ENCODE peak calls at places on chromosomes 7 and 10, in seven cellular contexts. One of them, this sample, is unnamed.

GRCh38 chr7:69776611-69777010 is 178.3 kb downstream of the AUTS2 start:
- DNase-seq in esophagus squamous epithelium: no peak
- DNase-seq in brain microvascular endothelial cell: no peak
- DNase-seq in neuronal stem cell: no peak
- DNase-seq in lower lobe of right lung: no peak
- DNase-seq in ovary: no peak
- DNase-seq in CD8-positive, alpha-beta memory T cell: no peak
- DNase-seq in this sample: no peak

GRCh38 chr7:75729851-75730274 is 8.9 kb downstream of the HIP1 start:
- DNase-seq in esophagus squamous epithelium: no peak
- DNase-seq in brain microvascular endothelial cell: no peak
- DNase-seq in neuronal stem cell: no peak
- DNase-seq in lower lobe of right lung: peak; percentile 39
- DNase-seq in ovary: no peak
- DNase-seq in CD8-positive, alpha-beta memory T cell: no peak
- DNase-seq in this sample: no peak

GRCh38 chr10:77180104-77180503 is 457.5 kb downstream of the KCNMA1 start:
- DNase-seq in esophagus squamous epithelium: no peak
- DNase-seq in brain microvascular endothelial cell: no peak
- DNase-seq in neuronal stem cell: no peak
- DNase-seq in lower lobe of right lung: no peak
- DNase-seq in ovary: no peak
- DNase-seq in CD8-positive, alpha-beta memory T cell: no peak
- DNase-seq in this sample: no peak

GRCh38 chr7:188727-189500 is 3.5 kb upstream of the FAM20C start:
- DNase-seq in esophagus squamous epithelium: no peak
- DNase-seq in brain microvascular endothelial cell: no peak
- DNase-seq in neuronal stem cell: no peak
- DNase-seq in lower lobe of right lung: no peak
- DNase-seq in ovary: no peak
- DNase-seq in CD8-positive, alpha-beta memory T cell: no peak
- DNase-seq in this sample: no peak

GRCh38 chr7:29369909-29370488 is 175.4 kb downstream of the CHN2 start:
- DNase-seq in esophagus squamous epithelium: no peak
- DNase-seq in brain microvascular endothelial cell: no peak
- DNase-seq in neuronal stem cell: no peak
- DNase-seq in lower lobe of right lung: no peak
- DNase-seq in ovary: no peak
- DNase-seq in CD8-positive, alpha-beta memory T cell: no peak
- DNase-seq in this sample: no peak

GRCh38 chr7:121032645-121033460 is 44.3 kb downstream of the CPED1 start:
- DNase-seq in esophagus squamous epithelium: no peak
- DNase-seq in brain microvascular endothelial cell: no peak
- DNase-seq in neuronal stem cell: no peak
- DNase-seq in lower lobe of right lung: no peak
- DNase-seq in ovary: no peak
- DNase-seq in CD8-positive, alpha-beta memory T cell: no peak
- DNase-seq in this sample: no peak

GRCh38 chr10:124366825-124367224 is 51.9 kb downstream of the OAT start:
- DNase-seq in esophagus squamous epithelium: no peak
- DNase-seq in brain microvascular endothelial cell: no peak
- DNase-seq in neuronal stem cell: no peak
- DNase-seq in lower lobe of right lung: no peak
- DNase-seq in ovary: no peak
- DNase-seq in CD8-positive, alpha-beta memory T cell: no peak
- DNase-seq in this sample: no peak

GRCh38 chr7:68321076-68321639 is 1277.1 kb upstream of the AUTS2 start:
- DNase-seq in esophagus squamous epithelium: no peak
- DNase-seq in brain microvascular endothelial cell: no peak
- DNase-seq in neuronal stem cell: no peak
- DNase-seq in lower lobe of right lung: no peak
- DNase-seq in ovary: peak; percentile 32
- DNase-seq in CD8-positive, alpha-beta memory T cell: no peak
- DNase-seq in this sample: peak; percentile 34

GRCh38 chr10:58264780-58265179 is 2.9 kb downstream of the IPMK start:
- DNase-seq in esophagus squamous epithelium: no peak
- DNase-seq in brain microvascular endothelial cell: no peak
- DNase-seq in neuronal stem cell: no peak
- DNase-seq in lower lobe of right lung: no peak
- DNase-seq in ovary: no peak
- DNase-seq in CD8-positive, alpha-beta memory T cell: peak; percentile 9
- DNase-seq in this sample: no peak

GRCh38 chr7:129569811-129570215 is 41.7 kb upstream of the NRF1 start:
- DNase-seq in esophagus squamous epithelium: no peak
- DNase-seq in brain microvascular endothelial cell: peak; percentile 67
- DNase-seq in neuronal stem cell: no peak
- DNase-seq in lower lobe of right lung: no peak
- DNase-seq in ovary: no peak
- DNase-seq in CD8-positive, alpha-beta memory T cell: no peak
- DNase-seq in this sample: peak; percentile 86

GRCh38 chr10:114632869-114633715 is 25.0 kb downstream of the ABLIM1 start:
- DNase-seq in esophagus squamous epithelium: no peak
- DNase-seq in brain microvascular endothelial cell: peak; percentile 89
- DNase-seq in neuronal stem cell: no peak
- DNase-seq in lower lobe of right lung: peak; percentile 52
- DNase-seq in ovary: no peak
- DNase-seq in CD8-positive, alpha-beta memory T cell: no peak
- DNase-seq in this sample: peak; percentile 90

GRCh38 chr10:127850944-127851343 is 41.8 kb downstream of the CLRN3 start:
- DNase-seq in esophagus squamous epithelium: no peak
- DNase-seq in brain microvascular endothelial cell: no peak
- DNase-seq in neuronal stem cell: no peak
- DNase-seq in lower lobe of right lung: no peak
- DNase-seq in ovary: no peak
- DNase-seq in CD8-positive, alpha-beta memory T cell: no peak
- DNase-seq in this sample: no peak

GRCh38 chr10:125283191-125283590 is 122.8 kb upstream of the CTBP2 start:
- DNase-seq in esophagus squamous epithelium: no peak
- DNase-seq in brain microvascular endothelial cell: no peak
- DNase-seq in neuronal stem cell: peak; percentile 21
- DNase-seq in lower lobe of right lung: no peak
- DNase-seq in ovary: no peak
- DNase-seq in CD8-positive, alpha-beta memory T cell: no peak
- DNase-seq in this sample: no peak

GRCh38 chr7:70583965-70584883 is 547.7 kb upstream of the GALNT17 start:
- DNase-seq in esophagus squamous epithelium: no peak
- DNase-seq in brain microvascular endothelial cell: no peak
- DNase-seq in neuronal stem cell: no peak
- DNase-seq in lower lobe of right lung: no peak
- DNase-seq in ovary: no peak
- DNase-seq in CD8-positive, alpha-beta memory T cell: no peak
- DNase-seq in this sample: no peak

GRCh38 chr7:95675016-95675415 is 78.7 kb upstream of the PDK4 start:
- DNase-seq in esophagus squamous epithelium: no peak
- DNase-seq in brain microvascular endothelial cell: no peak
- DNase-seq in neuronal stem cell: no peak
- DNase-seq in lower lobe of right lung: no peak
- DNase-seq in ovary: no peak
- DNase-seq in CD8-positive, alpha-beta memory T cell: no peak
- DNase-seq in this sample: no peak

GRCh38 chr10:71442000-71442399 is 45.3 kb downstream of the CDH23 start:
- DNase-seq in esophagus squamous epithelium: no peak
- DNase-seq in brain microvascular endothelial cell: no peak
- DNase-seq in neuronal stem cell: no peak
- DNase-seq in lower lobe of right lung: no peak
- DNase-seq in ovary: no peak
- DNase-seq in CD8-positive, alpha-beta memory T cell: no peak
- DNase-seq in this sample: no peak

GRCh38 chr7:22485189-22485588 is 14.8 kb downstream of the STEAP1B start:
- DNase-seq in esophagus squamous epithelium: no peak
- DNase-seq in brain microvascular endothelial cell: peak; percentile 37
- DNase-seq in neuronal stem cell: no peak
- DNase-seq in lower lobe of right lung: no peak
- DNase-seq in ovary: no peak
- DNase-seq in CD8-positive, alpha-beta memory T cell: no peak
- DNase-seq in this sample: no peak

GRCh38 chr10:5343561-5343960 is 21.2 kb upstream of the UCN3 start:
- DNase-seq in esophagus squamous epithelium: no peak
- DNase-seq in brain microvascular endothelial cell: no peak
- DNase-seq in neuronal stem cell: no peak
- DNase-seq in lower lobe of right lung: no peak
- DNase-seq in ovary: no peak
- DNase-seq in CD8-positive, alpha-beta memory T cell: no peak
- DNase-seq in this sample: no peak

GRCh38 chr7:2049782-2050510 is 182.8 kb downstream of the MAD1L1 start:
- DNase-seq in esophagus squamous epithelium: no peak
- DNase-seq in brain microvascular endothelial cell: no peak
- DNase-seq in neuronal stem cell: no peak
- DNase-seq in lower lobe of right lung: no peak
- DNase-seq in ovary: no peak
- DNase-seq in CD8-positive, alpha-beta memory T cell: no peak
- DNase-seq in this sample: no peak

GRCh38 chr7:151514461-151515396 is 5.0 kb downstream of the RHEB start:
- DNase-seq in esophagus squamous epithelium: no peak
- DNase-seq in brain microvascular endothelial cell: no peak
- DNase-seq in neuronal stem cell: no peak
- DNase-seq in lower lobe of right lung: no peak
- DNase-seq in ovary: no peak
- DNase-seq in CD8-positive, alpha-beta memory T cell: no peak
- DNase-seq in this sample: no peak

GRCh38 chr7:66604198-66604597 is 24.5 kb upstream of the KCTD7 start:
- DNase-seq in esophagus squamous epithelium: no peak
- DNase-seq in brain microvascular endothelial cell: no peak
- DNase-seq in neuronal stem cell: no peak
- DNase-seq in lower lobe of right lung: no peak
- DNase-seq in ovary: no peak
- DNase-seq in CD8-positive, alpha-beta memory T cell: no peak
- DNase-seq in this sample: no peak
- H3K4me3 ChIP-seq in esophagus squamous epithelium: no peak overlapping the region
- H3K4me3 ChIP-seq in brain microvascular endothelial cell: no peak overlapping the region
- H3K4me3 ChIP-seq in neuronal stem cell: no peak overlapping the region
- H3K4me3 ChIP-seq in lower lobe of right lung: no peak overlapping the region
- H3K4me3 ChIP-seq in ovary: no peak overlapping the region
- H3K4me3 ChIP-seq in CD8-positive, alpha-beta memory T cell: no peak overlapping the region
- H3K4me3 ChIP-seq in this sample: no peak overlapping the region

DNA sequence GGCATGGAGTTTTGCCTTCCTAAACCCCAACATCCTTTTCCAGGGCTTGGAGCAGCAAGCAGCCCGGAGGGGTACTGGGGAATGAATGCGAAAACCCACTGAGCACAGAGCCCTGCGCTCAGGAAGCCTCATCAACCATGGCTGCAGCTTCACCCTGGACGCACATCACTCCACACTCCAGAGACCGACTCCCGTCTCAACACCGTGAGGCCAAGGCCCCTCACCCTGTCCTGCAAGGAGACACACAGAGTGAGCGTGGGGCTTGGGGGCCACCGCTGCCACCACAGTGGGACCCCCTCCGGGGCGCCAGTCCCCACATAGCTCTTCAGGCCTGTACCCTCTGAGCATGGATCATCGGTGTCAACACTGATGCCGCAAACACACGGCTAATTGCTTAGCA is 41.9 kb downstream of the DPYSL4 start:
- DNase-seq in esophagus squamous epithelium: no peak
- DNase-seq in brain microvascular endothelial cell: no peak
- DNase-seq in neuronal stem cell: no peak
- DNase-seq in lower lobe of right lung: no peak
- DNase-seq in ovary: no peak
- DNase-seq in CD8-positive, alpha-beta memory T cell: no peak
- DNase-seq in this sample: no peak
- H3K4me3 ChIP-seq in esophagus squamous epithelium: no peak overlapping the region
- H3K4me3 ChIP-seq in brain microvascular endothelial cell: no peak overlapping the region
- H3K4me3 ChIP-seq in neuronal stem cell: no peak overlapping the region
- H3K4me3 ChIP-seq in lower lobe of right lung: no peak overlapping the region
- H3K4me3 ChIP-seq in ovary: no peak overlapping the region
- H3K4me3 ChIP-seq in CD8-positive, alpha-beta memory T cell: no peak overlapping the region
- H3K4me3 ChIP-seq in this sample: no peak overlapping the region

DNA sequence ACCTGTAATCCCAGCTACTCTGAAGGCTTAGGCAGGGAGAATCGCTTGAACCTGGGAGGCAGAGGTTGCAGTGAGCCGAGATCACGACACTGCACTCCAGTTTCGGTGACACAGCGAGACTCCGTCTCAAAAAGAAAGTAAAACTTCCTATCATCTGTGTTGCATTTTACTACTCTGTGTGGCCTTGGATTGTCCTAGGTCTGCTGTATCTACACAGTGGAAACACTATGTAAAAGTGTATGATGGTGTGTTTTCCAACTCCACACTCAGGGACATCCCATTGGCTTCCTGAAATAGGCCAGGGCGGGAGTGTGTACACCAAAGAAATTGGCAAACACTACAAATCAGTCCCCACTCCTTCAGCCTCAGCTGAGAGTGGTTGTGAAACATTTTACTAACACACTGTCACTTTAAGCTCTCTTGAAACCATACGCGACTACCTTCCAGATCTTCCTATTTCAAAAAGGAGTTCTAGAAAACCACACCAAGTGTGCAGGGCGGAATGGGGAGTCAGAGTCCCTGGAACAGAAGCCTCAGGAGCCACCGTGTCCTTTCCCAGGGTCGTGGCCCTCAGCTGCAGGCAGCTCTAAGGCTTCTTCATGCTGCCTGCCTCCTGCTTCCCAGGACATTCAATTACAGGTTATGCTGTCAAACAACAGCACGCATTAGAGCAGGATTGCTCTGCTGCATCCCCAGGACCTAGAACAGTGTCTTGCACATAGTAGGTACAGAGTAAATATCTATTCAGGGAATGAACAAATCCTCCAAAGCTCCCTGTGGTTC is 275.4 kb downstream of the PARD3 start:
- DNase-seq in esophagus squamous epithelium: no peak
- DNase-seq in brain microvascular endothelial cell: peak; percentile 19
- DNase-seq in neuronal stem cell: no peak
- DNase-seq in lower lobe of right lung: no peak
- DNase-seq in ovary: peak; percentile 33
- DNase-seq in CD8-positive, alpha-beta memory T cell: no peak
- DNase-seq in this sample: peak; percentile 29
- H3K4me3 ChIP-seq in esophagus squamous epithelium: no peak overlapping the region
- H3K4me3 ChIP-seq in brain microvascular endothelial cell: peak overlapping the region; percentile 3
- H3K4me3 ChIP-seq in neuronal stem cell: no peak overlapping the region
- H3K4me3 ChIP-seq in lower lobe of right lung: peak overlapping the region; percentile 47
- H3K4me3 ChIP-seq in ovary: peak overlapping the region; percentile 3
- H3K4me3 ChIP-seq in CD8-positive, alpha-beta memory T cell: no peak overlapping the region
- H3K4me3 ChIP-seq in this sample: peak overlapping the region; percentile 42

DNA sequence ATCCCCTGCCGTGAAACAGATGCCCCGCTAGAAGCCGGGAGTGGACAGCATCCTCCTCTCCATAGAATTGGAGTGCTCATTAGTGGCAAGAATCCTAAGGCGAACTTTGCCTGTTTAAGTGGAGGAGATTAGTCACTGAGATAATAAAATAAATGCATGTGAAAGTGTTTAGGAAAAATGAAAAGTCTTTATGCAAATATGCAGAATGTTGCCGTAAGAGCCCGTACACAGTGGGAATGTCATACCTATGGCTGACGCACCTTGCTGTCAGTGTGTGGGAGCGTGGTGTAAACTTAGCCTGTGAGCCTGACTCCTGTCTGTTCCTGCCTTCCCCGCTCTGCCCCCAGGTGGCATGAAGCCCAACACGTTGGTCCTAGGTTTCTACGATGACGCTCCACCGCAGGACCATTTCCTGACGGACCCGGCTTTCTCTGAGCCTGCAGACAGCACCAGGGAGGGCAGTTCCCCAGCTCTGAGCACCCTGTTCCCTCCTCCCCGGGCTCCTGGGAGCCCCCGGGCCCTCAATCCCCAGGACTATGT is 1.7 kb upstream of the TRIP6 start:
- DNase-seq in esophagus squamous epithelium: no peak
- DNase-seq in brain microvascular endothelial cell: no peak
- DNase-seq in neuronal stem cell: no peak
- DNase-seq in lower lobe of right lung: no peak
- DNase-seq in ovary: no peak
- DNase-seq in CD8-positive, alpha-beta memory T cell: no peak
- DNase-seq in this sample: peak; percentile 23
- H3K4me3 ChIP-seq in esophagus squamous epithelium: peak overlapping the region; percentile 83
- H3K4me3 ChIP-seq in brain microvascular endothelial cell: no peak overlapping the region
- H3K4me3 ChIP-seq in neuronal stem cell: peak overlapping the region; percentile 28
- H3K4me3 ChIP-seq in lower lobe of right lung: peak overlapping the region; percentile 86
- H3K4me3 ChIP-seq in ovary: no peak overlapping the region
- H3K4me3 ChIP-seq in CD8-positive, alpha-beta memory T cell: no peak overlapping the region
- H3K4me3 ChIP-seq in this sample: no peak overlapping the region

This sample was measured in MG63.